ENCODE peak calls at places on chromosomes 6 and 20, in seven cellular contexts. N is IMR-90, F is mesendoderm, H is H9, Q is neuronal stem cell, O is mesenchymal stem cell, V is H1. Y is an unnamed sample.

GRCh38 chr20:21503345-21503744 is 10.5 kb downstream of the NKX2-2 start:
- DNase-seq in N (peak; percentile 14), F (no peak), H (no peak), Q (no peak), O (no peak), V (no peak), Y (no peak)

GRCh38 chr6:118860880-118861279 is 33.1 kb upstream of the ASF1A start:
- DNase-seq in N (no peak), F (peak; percentile 26), H (peak; percentile 41), Q (no peak), O (no peak), V (no peak), Y (no peak)

GRCh38 chr6:121597654-121598053 is 162.2 kb downstream of the GJA1 start:
- DNase-seq in N (peak; percentile 90), F (no peak), H (no peak), Q (no peak), O (peak; percentile 9), V (no peak), Y (no peak)

GRCh38 chr20:52747736-52748135 is 224.4 kb upstream of the TSHZ2 start:
- DNase-seq in N (no peak), F (peak; percentile 67), H (peak; percentile 53), Q (peak; percentile 15), O (peak; percentile 20), V (no peak), Y (no peak)

GRCh38 chr6:116159782-116160524 is 34.0 kb upstream of the COL10A1 start:
- DNase-seq in N (peak; percentile 38), F (no peak), H (no peak), Q (no peak), O (no peak), V (no peak), Y (no peak)

GRCh38 chr6:82987951-82988350 is 77.7 kb downstream of the UBE3D start:
- DNase-seq in N (no peak), F (no peak), H (no peak), Q (no peak), O (no peak), V (no peak), Y (peak; percentile 71)

GRCh38 chr6:119720160-119720559 is 370.6 kb upstream of the MAN1A1 start:
- DNase-seq in N (peak; percentile 1), F (peak; percentile 50), H (no peak), Q (no peak), O (peak; percentile 16), V (no peak), Y (no peak)

GRCh38 chr6:170030284-170031095 is 260.4 kb downstream of the DLL1 start:
- DNase-seq in N (no peak), F (no peak), H (no peak), Q (no peak), O (no peak), V (no peak), Y (no peak)

GRCh38 chr20:1868856-1869255 is 26.4 kb upstream of the SIRPA start:
- DNase-seq in N (peak; percentile 64), F (no peak), H (no peak), Q (no peak), O (no peak), V (no peak), Y (no peak)

GRCh38 chr20:42173440-42173839 is 555.3 kb upstream of the CHD6 start:
- DNase-seq in N (no peak), F (no peak), H (no peak), Q (no peak), O (no peak), V (no peak), Y (no peak)

GRCh38 chr6:62707914-62708313 is 421.9 kb upstream of the KHDRBS2 start:
- DNase-seq in N (no peak), F (no peak), H (no peak), Q (no peak), O (no peak), V (no peak), Y (no peak)

GRCh38 chr6:19024737-19025136 is 637.6 kb downstream of the RNF144B start:
- DNase-seq in N (peak; percentile 15), F (peak; percentile 83), H (peak; percentile 61), Q (peak; percentile 41), O (peak; percentile 5), V (peak; percentile 51), Y (peak; percentile 59)

GRCh38 chr6:154056536-154056935 is 17.5 kb downstream of the OPRM1 start:
- DNase-seq in N (no peak), F (no peak), H (no peak), Q (no peak), O (no peak), V (no peak), Y (no peak)

GRCh38 chr6:5084787-5085637 is at the start of gene PPP1R3G:
- DNase-seq in N (peak; percentile 65), F (peak; percentile 43), H (peak; percentile 45), Q (peak; percentile 31), O (peak; percentile 80), V (peak; percentile 75), Y (peak; percentile 91)

GRCh38 chr6:156423075-156423474 is 354.1 kb upstream of the ARID1B start:
- DNase-seq in N (no peak), F (no peak), H (no peak), Q (no peak), O (peak; percentile 24), V (no peak), Y (no peak)

GRCh38 chr20:1225729-1226313 is at the start of gene RAD21L1:
- DNase-seq in N (peak; percentile 60), F (peak; percentile 89), H (peak; percentile 95), Q (peak; percentile 81), O (peak; percentile 80), V (peak; percentile 87), Y (peak; percentile 43)

GRCh38 chr20:63802469-63803240 is 28.4 kb downstream of the ZBTB46 start:
- DNase-seq in N (no peak), F (no peak), H (no peak), Q (no peak), O (no peak), V (no peak), Y (no peak)

GRCh38 chr6:112501705-112502104 is 154.6 kb downstream of the RFPL4B start:
- DNase-seq in N (peak; percentile 80), F (peak; percentile 31), H (no peak), Q (peak; percentile 67), O (peak; percentile 92), V (no peak), Y (no peak)

GRCh38 chr6:134724653-134725340 is 225.1 kb downstream of the ALDH8A1 start:
- DNase-seq in N (peak; percentile 96), F (no peak), H (no peak), Q (no peak), O (peak; percentile 96), V (no peak), Y (peak; percentile 9)

GRCh38 chr6:134729590-134729989 is 220.3 kb downstream of the ALDH8A1 start:
- DNase-seq in N (peak; percentile 29), F (peak; percentile 15), H (no peak), Q (no peak), O (no peak), V (no peak), Y (no peak)

GRCh38 chr6:134730013-134730412 is 219.9 kb downstream of the ALDH8A1 start:
- DNase-seq in N (no peak), F (peak; percentile 71), H (peak; percentile 71), Q (no peak), O (no peak), V (peak; percentile 56), Y (no peak)

GRCh38 chr6:134725590-134725989 is 224.3 kb downstream of the ALDH8A1 start:
- DNase-seq in N (no peak), F (no peak), H (no peak), Q (no peak), O (peak; percentile 44), V (no peak), Y (no peak)

GRCh38 chr6:134727068-134727467 is 222.8 kb downstream of the ALDH8A1 start:
- DNase-seq in N (peak; percentile 62), F (no peak), H (no peak), Q (no peak), O (no peak), V (no peak), Y (no peak)
- H3K4me2 ChIP-seq in N (no peak overlapping the region), F (no peak overlapping the region), H (no peak overlapping the region), Q (no peak overlapping the region), O (no peak overlapping the region), V (no peak overlapping the region), Y (no peak overlapping the region)

GRCh38 chr6:107633680-107634141 is 143.8 kb downstream of the SOBP start:
- DNase-seq in N (no peak), F (no peak), H (no peak), Q (no peak), O (no peak), V (no peak), Y (no peak)

GRCh38 chr6:107632757-107633156 is 142.8 kb downstream of the SOBP start:
- DNase-seq in N (no peak), F (no peak), H (no peak), Q (no peak), O (no peak), V (no peak), Y (no peak)

GRCh38 chr6:107635058-107635515 is 145.2 kb downstream of the SOBP start:
- DNase-seq in N (no peak), F (no peak), H (peak; percentile 47), Q (no peak), O (no peak), V (no peak), Y (no peak)

GRCh38 chr6:107636486-107636885 is 146.6 kb downstream of the SOBP start:
- DNase-seq in N (no peak), F (peak; percentile 47), H (no peak), Q (no peak), O (no peak), V (no peak), Y (peak; percentile 40)

GRCh38 chr6:107634147-107635057 is 144.5 kb downstream of the SOBP start:
- DNase-seq in N (no peak), F (no peak), H (no peak), Q (no peak), O (no peak), V (no peak), Y (peak; percentile 34)
- H3K18ac ChIP-seq in N (no peak overlapping the region), F (no peak overlapping the region), H (no peak overlapping the region), Q (peak overlapping the region; percentile 80), O (no peak overlapping the region), V (no peak overlapping the region), Y (no peak overlapping the region)

GRCh38 chr6:131065112-131065823 is 2.2 kb upstream of the EPB41L2 start:
- DNase-seq in N (no peak), F (no peak), H (no peak), Q (no peak), O (no peak), V (no peak), Y (no peak)
- H3K4me2 ChIP-seq in N (no peak overlapping the region), F (no peak overlapping the region), H (no peak overlapping the region), Q (no peak overlapping the region), O (no peak overlapping the region), V (no peak overlapping the region), Y (no peak overlapping the region)

GRCh38 chr6:33944686-33945411 is 141.0 kb upstream of the MLN start:
- DNase-seq in N (no peak), F (no peak), H (no peak), Q (no peak), O (no peak), V (no peak), Y (no peak)
- H3K18ac ChIP-seq in N (no peak overlapping the region), F (no peak overlapping the region), H (no peak overlapping the region), Q (no peak overlapping the region), O (no peak overlapping the region), V (no peak overlapping the region), Y (no peak overlapping the region)

GRCh38 chr6:14221564-14222297 is 104.2 kb downstream of the CD83 start:
- DNase-seq in N (no peak), F (no peak), H (no peak), Q (no peak), O (no peak), V (no peak), Y (no peak)
- H3K4me2 ChIP-seq in N (no peak overlapping the region), F (no peak overlapping the region), H (no peak overlapping the region), Q (no peak overlapping the region), O (no peak overlapping the region), V (no peak overlapping the region), Y (no peak overlapping the region)

Y was measured in trophoblast cell.